ENCODE peak calls at places on chromosomes 2 and 18, in eight cellular contexts. O, P, R, Q, T, B, G and C are unnamed samples.

GRCh38 chr2:102059151-102059550 is 67.4 kb downstream of the IL1R2 start:
- DNase-seq in P (no peak), G (no peak), R (peak; percentile 66), B (no peak), T (no peak), O (no peak), Q (no peak), C (no peak)

GRCh38 chr2:26988165-26988879 is 17.9 kb downstream of the MAPRE3 start:
- DNase-seq in G (no peak), Q (peak; percentile 64), O (no peak), T (no peak), R (no peak), P (no peak), B (peak; percentile 75), C (no peak)

GRCh38 chr2:37418956-37419355 is 74.5 kb downstream of the QPCT start:
- DNase-seq in R (no peak), P (no peak), O (no peak), T (no peak), Q (no peak), G (no peak), B (no peak), C (no peak)

GRCh38 chr2:132581917-132582316 is 88.1 kb downstream of the LYPD1 start:
- DNase-seq in B (no peak), P (no peak), R (no peak), T (no peak), G (no peak), O (no peak), Q (no peak), C (no peak)

GRCh38 chr18:8116346-8117007 is 492.8 kb upstream of the RAB12 start:
- DNase-seq in G (no peak), O (no peak), P (no peak), Q (no peak), R (no peak), T (no peak), B (no peak), C (no peak)

GRCh38 chr2:11056614-11057013 is 98.7 kb upstream of the SLC66A3 start:
- DNase-seq in T (no peak), R (no peak), G (peak; percentile 46), Q (peak; percentile 52), O (no peak), B (peak; percentile 80), P (no peak), C (no peak)

GRCh38 chr18:47983055-47983454 is 52.6 kb upstream of the SMAD2 start:
- DNase-seq in O (no peak), Q (no peak), P (no peak), B (no peak), G (no peak), R (no peak), T (no peak), C (no peak)

GRCh38 chr2:183359867-183360266 is 235.6 kb downstream of the NUP35 start:
- DNase-seq in Q (no peak), O (no peak), R (no peak), P (peak; percentile 1), G (no peak), B (no peak), T (no peak), C (no peak)

GRCh38 chr2:161238264-161238558 is 70.0 kb upstream of the PSMD14 start:
- DNase-seq in P (no peak), B (no peak), T (no peak), R (no peak), Q (no peak), O (no peak), G (no peak), C (peak; percentile 52)

GRCh38 chr2:126792993-126793392 is 105.7 kb upstream of the TEX51 start:
- DNase-seq in P (no peak), O (no peak), T (no peak), B (no peak), G (no peak), R (no peak), Q (no peak), C (no peak)

GRCh38 chr2:236853558-236853957 is 232.1 kb upstream of the COPS8 start:
- DNase-seq in R (peak; percentile 21), B (no peak), T (no peak), Q (no peak), G (no peak), P (no peak), O (no peak), C (no peak)

GRCh38 chr2:172513935-172514586 is 41.8 kb upstream of the PDK1 start:
- DNase-seq in T (no peak), O (no peak), B (no peak), R (no peak), G (no peak), P (peak; percentile 17), Q (no peak), C (no peak)

GRCh38 chr2:71602581-71602980 is 149.2 kb downstream of the DYSF start:
- DNase-seq in P (no peak), G (no peak), O (no peak), R (peak; percentile 10), B (no peak), Q (no peak), T (no peak), C (no peak)

GRCh38 chr2:27313882-27314645 is 5.8 kb upstream of the UCN start:
- DNase-seq in G (no peak), T (no peak), Q (no peak), B (no peak), O (no peak), R (no peak), P (no peak), C (no peak)

GRCh38 chr2:2828774-2829368 is 497.8 kb upstream of the MYT1L start:
- DNase-seq in P (peak; percentile 35), G (no peak), R (no peak), O (no peak), Q (no peak), B (no peak), T (no peak), C (no peak)

GRCh38 chr2:10353931-10354330 is 51.2 kb downstream of the HPCAL1 start:
- DNase-seq in B (no peak), P (no peak), Q (no peak), O (no peak), T (no peak), R (no peak), G (no peak), C (no peak)

GRCh38 chr2:20223345-20224190 is 1.4 kb downstream of the SDC1 start:
- DNase-seq in P (no peak), R (no peak), G (peak; percentile 76), B (peak; percentile 73), Q (no peak), T (no peak), O (no peak), C (no peak)

GRCh38 chr2:57720728-57721627 is 325.6 kb upstream of the VRK2 start:
- DNase-seq in O (no peak), Q (peak; percentile 12), B (peak; percentile 65), R (no peak), T (no peak), P (peak; percentile 21), G (peak; percentile 76), C (peak; percentile 3)

GRCh38 chr18:59143441-59143840 is 3.8 kb downstream of the SEC11C start:
- DNase-seq in T (no peak), R (no peak), O (no peak), Q (no peak), G (no peak), P (no peak), B (no peak), C (no peak)

GRCh38 chr2:33354981-33355380 is 121.5 kb upstream of the RASGRP3 start:
- DNase-seq in P (no peak), O (no peak), G (no peak), Q (no peak), B (no peak), R (no peak), T (no peak), C (no peak)

GRCh38 chr2:75100011-75100680 is 99.2 kb downstream of the TACR1 start:
- DNase-seq in O (no peak), T (no peak), B (peak; percentile 80), Q (peak; percentile 23), P (no peak), G (peak; percentile 32), R (no peak), C (no peak)

GRCh38 chr18:59265246-59266018 is 7.8 kb downstream of the RAX start:
- DNase-seq in Q (no peak), P (no peak), T (no peak), R (no peak), B (no peak), O (no peak), G (no peak), C (no peak)

GRCh38 chr18:394276-394996 is 106.1 kb downstream of the COLEC12 start:
- DNase-seq in G (no peak), T (no peak), R (no peak), B (no peak), P (no peak), O (no peak), Q (no peak), C (no peak)

GRCh38 chr2:168233726-168234406 is 13.5 kb downstream of the STK39 start:
- DNase-seq in R (no peak), G (no peak), Q (no peak), B (no peak), P (no peak), O (no peak), T (no peak), C (no peak)

GRCh38 chr2:105804266-105804665 is 59.6 kb downstream of the NCK2 start:
- DNase-seq in Q (no peak), G (no peak), P (no peak), B (no peak), T (no peak), R (no peak), O (no peak), C (no peak)

GRCh38 chr18:5464241-5464640 is 79.6 kb downstream of the EPB41L3 start:
- DNase-seq in T (no peak), B (no peak), G (no peak), Q (no peak), P (no peak), O (no peak), R (no peak), C (no peak)

GRCh38 chr2:206799083-206799482 is 33.7 kb downstream of the FASTKD2 start:
- DNase-seq in Q (no peak), R (no peak), O (no peak), P (no peak), T (no peak), G (no peak), B (no peak), C (no peak)